ENCODE peak calls at places on chromosomes 11 and 22, in ten cellular contexts. L, O, W, X, S, K, Q, D, Y and J are unnamed samples.

GRCh38 chr11:73168925-73169579 is 26.9 kb upstream of the FCHSD2 start:
- DNase-seq in K (no peak), O (no peak), L (peak), W (no peak), Y (no peak), Q (no peak), S (no peak), X (no peak), D (no peak), J (no peak)

GRCh38 chr22:43901976-43902643 is 10.3 kb upstream of the PNPLA5 start:
- DNase-seq in K (no peak), X (no peak), Q (peak), L (no peak), S (no peak), Y (no peak), W (peak), D (no peak), O (no peak), J (no peak)

GRCh38 chr11:131975624-131976420 is 605.4 kb downstream of the NTM start:
- DNase-seq in O (peak), Y (no peak), L (no peak), S (no peak), D (no peak), W (no peak), Q (no peak), K (no peak), X (peak), J (no peak)

GRCh38 chr11:3861698-3862097 is 6.2 kb downstream of the STIM1 start:
- DNase-seq in Y (no peak), S (no peak), D (no peak), O (no peak), Q (no peak), K (no peak), W (no peak), L (no peak), X (no peak), J (no peak)

GRCh38 chr22:36386900-36387663 is 685 bp downstream of the MYH9 start:
- DNase-seq in S (no peak), Q (no peak), W (no peak), Y (peak), K (peak), X (no peak), L (peak), O (no peak), D (no peak), J (peak)

GRCh38 chr11:128663824-128664223 is 30.0 kb upstream of the FLI1 start:
- DNase-seq in K (no peak), W (no peak), Q (no peak), X (no peak), Y (no peak), D (no peak), O (no peak), L (no peak), S (no peak), J (no peak)

GRCh38 chr22:39494471-39495120 is 7.5 kb upstream of the MIEF1 start:
- DNase-seq in W (no peak), L (no peak), Q (no peak), X (no peak), K (no peak), Y (no peak), S (no peak), O (no peak), D (no peak), J (no peak)

GRCh38 chr11:12802418-12803085 is 128.3 kb downstream of the TEAD1 start:
- DNase-seq in L (peak), Q (peak), D (no peak), W (peak), S (no peak), K (peak), Y (peak), O (peak), X (peak), J (peak)

GRCh38 chr11:78822931-78823423 is 248.3 kb upstream of the NARS2 start:
- DNase-seq in D (no peak), W (no peak), S (no peak), X (no peak), O (no peak), K (no peak), Y (no peak), L (no peak), Q (no peak), J (peak)

GRCh38 chr11:125685228-125685627 is 4.6 kb upstream of the ACRV1 start:
- DNase-seq in L (no peak), Q (no peak), W (no peak), X (no peak), Y (no peak), S (no peak), O (no peak), D (no peak), K (no peak), J (no peak)

GRCh38 chr11:64681171-64681570 is 41.8 kb downstream of the NRXN2 start:
- DNase-seq in D (no peak), K (no peak), S (no peak), Y (no peak), Q (no peak), L (no peak), X (no peak), W (no peak), O (no peak), J (no peak)

GRCh38 chr22:45284705-45285305 is at the start of gene UPK3A:
- DNase-seq in Y (peak), O (no peak), K (peak), X (no peak), S (peak), D (peak), Q (no peak), W (no peak), L (peak), J (peak)

GRCh38 chr11:61297741-61298140 is 2.6 kb upstream of the VWCE start:
- DNase-seq in X (no peak), Y (no peak), Q (peak), W (peak), L (no peak), O (no peak), D (no peak), S (no peak), K (no peak), J (no peak)

GRCh38 chr22:41485033-41485432 is 16.1 kb downstream of the ACO2 start:
- DNase-seq in W (no peak), Y (no peak), X (no peak), S (no peak), Q (no peak), D (no peak), L (peak), K (peak), O (no peak), J (no peak)

GRCh38 chr22:39132871-39133524 is 19.5 kb downstream of the CBX7 start:
- DNase-seq in S (no peak), Q (no peak), L (peak), W (no peak), X (no peak), O (no peak), Y (no peak), D (no peak), K (no peak), J (no peak)

GRCh38 chr11:71458146-71459070 is 5.4 kb downstream of the NADSYN1 start:
- DNase-seq in O (no peak), K (no peak), Y (no peak), S (no peak), L (peak), Q (no peak), W (peak), X (no peak), D (no peak), J (no peak)

GRCh38 chr11:77179048-77179447 is 51.0 kb downstream of the MYO7A start:
- DNase-seq in K (no peak), W (no peak), Y (peak), O (no peak), S (no peak), X (no peak), Q (no peak), L (no peak), D (no peak), J (no peak)

GRCh38 chr22:38142606-38143005 is 32.1 kb upstream of the BAIAP2L2 start:
- DNase-seq in W (no peak), L (no peak), S (no peak), Q (no peak), K (no peak), D (no peak), X (no peak), Y (no peak), O (no peak), J (no peak)

GRCh38 chr11:13119928-13120520 is 110.9 kb downstream of the RASSF10 start:
- DNase-seq in Q (no peak), S (no peak), D (no peak), X (no peak), Y (no peak), L (no peak), W (no peak), O (peak), K (no peak), J (no peak)

GRCh38 chr11:6657346-6657745 is 1.7 kb upstream of the DCHS1 start:
- DNase-seq in D (no peak), L (no peak), W (no peak), Q (no peak), K (no peak), Y (no peak), X (no peak), O (no peak), S (no peak), J (no peak)

GRCh38 chr11:45171550-45171949 is 25.1 kb downstream of the PRDM11 start:
- DNase-seq in Q (no peak), Y (no peak), D (no peak), L (no peak), X (no peak), K (no peak), S (no peak), W (no peak), O (no peak), J (no peak)

GRCh38 chr11:26715133-26715532 is 6.7 kb downstream of the SLC5A12 start:
- DNase-seq in K (no peak), Q (no peak), D (no peak), X (peak), Y (no peak), S (no peak), O (no peak), L (no peak), W (no peak), J (no peak)

GRCh38 chr11:17905477-17905876 is 107.4 kb downstream of the SERGEF start:
- DNase-seq in Q (no peak), Y (no peak), K (no peak), D (no peak), L (no peak), W (no peak), O (no peak), X (no peak), S (no peak), J (no peak)

GRCh38 chr11:94960488-94960887 is 12.9 kb downstream of the CWC15 start:
- DNase-seq in Y (no peak), L (no peak), W (no peak), O (no peak), X (no peak), D (no peak), Q (no peak), S (no peak), K (no peak), J (no peak)

GRCh38 chr11:124043420-124043819 is 2.3 kb upstream of the OR10G7 start:
- DNase-seq in Y (no peak), Q (no peak), X (no peak), K (no peak), D (no peak), O (no peak), W (no peak), L (no peak), S (no peak), J (no peak)

GRCh38 chr11:125358254-125358840 is 137.7 kb downstream of the FEZ1 start:
- DNase-seq in L (no peak), W (no peak), Q (no peak), X (no peak), D (no peak), O (no peak), K (no peak), Y (no peak), S (no peak), J (no peak)

GRCh38 chr22:48705159-48705916 is 1122.3 kb downstream of the BRD1 start:
- DNase-seq in X (no peak), K (no peak), O (no peak), D (no peak), L (peak), S (no peak), Y (no peak), W (no peak), Q (no peak), J (no peak)

GRCh38 chr22:30294066-30294465 is 4.8 kb upstream of the CASTOR1 start:
- DNase-seq in O (no peak), D (no peak), L (no peak), S (no peak), W (no peak), K (no peak), Y (no peak), X (peak), Q (no peak), J (no peak)

GRCh38 chr22:45125198-45125597 is 38.5 kb upstream of the NUP50 start:
- DNase-seq in K (no peak), X (no peak), O (no peak), W (no peak), S (no peak), Y (peak), D (no peak), Q (no peak), L (no peak), J (no peak)

GRCh38 chr11:96264364-96264763 is 78.6 kb downstream of the MAML2 start:
- DNase-seq in S (no peak), W (no peak), D (no peak), O (no peak), Q (no peak), L (no peak), X (no peak), K (no peak), Y (no peak), J (no peak)

GRCh38 chr11:12163181-12163841 is 52.9 kb downstream of the MICAL2 start:
- DNase-seq in L (no peak), X (no peak), W (no peak), D (no peak), Q (peak), K (peak), O (no peak), Y (no peak), S (no peak), J (no peak)

GRCh38 chr22:35198738-35199137 is 58.6 kb upstream of the HMGXB4 start:
- DNase-seq in D (no peak), L (no peak), O (no peak), S (no peak), K (no peak), X (no peak), Q (no peak), W (no peak), Y (no peak), J (no peak)

GRCh38 chr11:126307706-126308105 is 3.8 kb downstream of the DCPS start:
- DNase-seq in D (no peak), Y (no peak), O (no peak), S (no peak), X (peak), Q (peak), W (no peak), L (no peak), K (no peak), J (no peak)

GRCh38 chr11:46336781-46337180 is 10.5 kb upstream of the DGKZ start:
- DNase-seq in Y (no peak), K (no peak), W (no peak), X (no peak), Q (no peak), D (no peak), L (no peak), S (no peak), O (no peak), J (no peak)

GRCh38 chr11:10355257-10355661 is 50.4 kb downstream of the ADM start:
- DNase-seq in D (no peak), W (peak), Q (no peak), O (no peak), L (no peak), K (no peak), Y (no peak), X (no peak), S (no peak), J (no peak)

GRCh38 chr11:1153951-1154487 is 3.7 kb upstream of the MUC5AC start:
- DNase-seq in Y (peak), D (peak), S (no peak), W (no peak), O (no peak), K (peak), Q (peak), L (peak), X (no peak), J (peak)

GRCh38 chr22:35561796-35562526 is 21.3 kb downstream of the RASD2 start:
- DNase-seq in K (no peak), W (no peak), O (no peak), S (no peak), Q (no peak), D (peak), L (no peak), X (no peak), Y (no peak), J (no peak)

GRCh38 chr22:20032407-20032991 is 11.6 kb downstream of the TANGO2 start:
- DNase-seq in Q (no peak), O (no peak), Y (no peak), S (no peak), X (no peak), L (no peak), K (no peak), D (no peak), W (no peak), J (no peak)